ENCODE peak calls at places on chromosomes 11 and 22, in five cellular contexts. D is AG04450, E is AG09309, P is fibroblast of the aortic adventitia, A is GM06990. W is an unnamed sample.

GRCh38 chr11:86743223-86744118 is 56.9 kb upstream of the PRSS23 start:
- DNase-seq in D (peak), E (peak), P (peak), A (no peak), W (peak)

GRCh38 chr11:126722006-126722736 is 278.4 kb downstream of the KIRREL3 start:
- DNase-seq in D (no peak), E (no peak), P (no peak), A (no peak), W (no peak)

GRCh38 chr11:75938543-75938942 is 123.5 kb downstream of the UVRAG start:
- DNase-seq in D (no peak), E (no peak), P (peak), A (no peak), W (peak)

GRCh38 chr22:48782817-48783511 is 1044.7 kb downstream of the BRD1 start:
- DNase-seq in D (no peak), E (no peak), P (no peak), A (no peak), W (no peak)

GRCh38 chr11:5691963-5692358 is 2.4 kb downstream of the TRIM22 start:
- DNase-seq in D (no peak), E (no peak), P (no peak), A (no peak), W (no peak)

GRCh38 chr22:49704345-49705215 is 123.1 kb downstream of the BRD1 start:
- DNase-seq in D (no peak), E (no peak), P (no peak), A (no peak), W (no peak)

GRCh38 chr11:12281571-12282478 is 95.5 kb upstream of the PARVA start:
- DNase-seq in D (peak), E (peak), P (peak), A (no peak), W (peak)

GRCh38 chr11:46827995-46828394 is 18.1 kb downstream of the CKAP5 start:
- DNase-seq in D (no peak), E (no peak), P (peak), A (no peak), W (peak)

GRCh38 chr22:17172172-17172833 is 13.2 kb upstream of the HDHD5 start:
- DNase-seq in D (no peak), E (no peak), P (no peak), A (no peak), W (no peak)

GRCh38 chr22:36296690-36297089 is 43.8 kb downstream of the APOL1 start:
- DNase-seq in D (no peak), E (no peak), P (no peak), A (no peak), W (no peak)

GRCh38 chr11:134275534-134276395 is at the start of gene GLB1L3:
- DNase-seq in D (no peak), E (no peak), P (peak), A (peak), W (no peak)

GRCh38 chr11:68741536-68741935 is 9.8 kb downstream of the TESMIN start:
- DNase-seq in D (no peak), E (no peak), P (no peak), A (no peak), W (peak)

GRCh38 chr11:75495749-75496641 is 29.7 kb downstream of the GDPD5 start:
- DNase-seq in D (no peak), E (no peak), P (no peak), A (no peak), W (no peak)

GRCh38 chr11:118272001-118272400 is 7.9 kb upstream of the MPZL2 start:
- DNase-seq in D (no peak), E (no peak), P (no peak), A (no peak), W (no peak)

DNA sequence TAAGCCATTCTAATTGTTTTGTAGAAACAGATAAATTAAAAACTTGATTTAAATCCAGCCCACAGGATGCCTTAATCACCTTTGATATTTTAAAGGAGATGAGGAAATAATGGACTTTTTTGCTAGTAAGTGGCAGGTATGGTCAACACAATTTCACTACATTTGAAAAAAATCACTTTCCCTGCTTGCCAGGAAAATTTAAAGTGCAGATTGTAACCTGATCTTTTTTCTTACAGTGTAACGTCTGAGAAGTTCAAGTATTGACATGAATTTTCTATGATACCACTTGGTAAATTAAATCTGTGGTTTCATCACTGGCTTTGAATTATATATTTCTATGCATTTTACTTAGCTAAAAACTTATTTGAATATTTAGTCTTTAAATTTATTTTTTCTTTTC is 65.3 kb downstream of the ARHGEF12 start:
- DNase-seq in D (no peak), E (no peak), P (no peak), A (no peak), W (no peak)
- H3K4me3 ChIP-seq in D (peak), E (no peak), P (no peak), A (no peak), W (peak)

GRCh38 chr22:32828150-32828549 is 26.6 kb downstream of the TIMP3 start:
- DNase-seq in D (no peak), E (no peak), P (no peak), A (no peak), W (no peak)
- TF ChIP-seq CTCF in D (no peak), E (no peak), P (peak), A (no peak), W (peak)

GRCh38 chr11:1821562-1821961 is 13.2 kb upstream of the SYT8 start:
- DNase-seq in D (no peak), E (no peak), P (no peak), A (no peak), W (no peak)

GRCh38 chr11:1822648-1823375 is 12.0 kb upstream of the SYT8 start:
- DNase-seq in D (no peak), E (no peak), P (no peak), A (no peak), W (no peak)

GRCh38 chr11:1823376-1824220 is 11.2 kb upstream of the SYT8 start:
- DNase-seq in D (no peak), E (no peak), P (no peak), A (no peak), W (no peak)

GRCh38 chr11:1819115-1819514 is 15.7 kb upstream of the SYT8 start:
- DNase-seq in D (no peak), E (no peak), P (no peak), A (no peak), W (peak)

DNA sequence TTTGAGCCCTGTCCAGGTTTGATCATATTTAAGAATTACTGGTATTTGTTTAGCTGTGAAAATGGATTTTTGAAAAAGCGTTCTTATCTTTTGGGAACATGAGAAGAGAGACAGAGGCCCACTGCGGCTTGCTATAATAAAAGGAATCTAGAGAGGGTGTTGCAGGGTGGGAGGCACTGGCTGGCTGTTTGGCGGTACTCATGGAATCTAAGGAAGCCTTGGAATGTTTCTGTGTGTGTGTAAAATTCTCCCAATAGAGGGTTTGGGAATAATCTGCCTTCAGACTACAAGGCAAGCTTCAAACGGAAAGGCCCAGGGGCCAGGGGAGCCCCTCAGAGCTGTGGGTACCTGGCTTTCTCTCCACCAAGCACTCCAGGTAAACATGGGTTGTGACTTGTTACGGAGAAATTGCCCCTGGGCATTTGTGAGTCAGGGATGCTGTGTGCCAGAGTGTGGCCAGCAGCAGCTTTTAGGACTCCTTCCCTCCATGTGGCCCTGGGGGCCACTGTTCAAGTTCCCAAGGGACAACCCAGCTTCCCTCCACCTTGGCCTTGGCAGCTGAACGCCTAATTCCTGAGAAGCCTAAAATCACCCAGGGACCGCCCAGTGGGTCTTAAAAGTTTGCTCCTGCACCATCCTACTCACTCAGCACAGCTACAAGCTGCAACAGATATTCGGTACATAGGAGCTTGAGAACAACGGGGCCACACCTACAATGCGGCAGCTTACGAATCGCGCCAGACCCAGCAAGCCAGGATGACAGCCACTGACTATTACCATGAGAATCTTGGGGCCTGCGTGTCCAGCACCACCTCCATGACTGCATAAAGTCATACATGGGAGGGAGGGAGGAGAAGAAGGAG is 14.1 kb upstream of the SYT8 start:
- DNase-seq in D (no peak), E (peak), P (peak), A (no peak), W (no peak)
- H3K4me3 ChIP-seq in D (no peak), E (no peak), P (no peak), A (no peak), W (no peak)

DNA sequence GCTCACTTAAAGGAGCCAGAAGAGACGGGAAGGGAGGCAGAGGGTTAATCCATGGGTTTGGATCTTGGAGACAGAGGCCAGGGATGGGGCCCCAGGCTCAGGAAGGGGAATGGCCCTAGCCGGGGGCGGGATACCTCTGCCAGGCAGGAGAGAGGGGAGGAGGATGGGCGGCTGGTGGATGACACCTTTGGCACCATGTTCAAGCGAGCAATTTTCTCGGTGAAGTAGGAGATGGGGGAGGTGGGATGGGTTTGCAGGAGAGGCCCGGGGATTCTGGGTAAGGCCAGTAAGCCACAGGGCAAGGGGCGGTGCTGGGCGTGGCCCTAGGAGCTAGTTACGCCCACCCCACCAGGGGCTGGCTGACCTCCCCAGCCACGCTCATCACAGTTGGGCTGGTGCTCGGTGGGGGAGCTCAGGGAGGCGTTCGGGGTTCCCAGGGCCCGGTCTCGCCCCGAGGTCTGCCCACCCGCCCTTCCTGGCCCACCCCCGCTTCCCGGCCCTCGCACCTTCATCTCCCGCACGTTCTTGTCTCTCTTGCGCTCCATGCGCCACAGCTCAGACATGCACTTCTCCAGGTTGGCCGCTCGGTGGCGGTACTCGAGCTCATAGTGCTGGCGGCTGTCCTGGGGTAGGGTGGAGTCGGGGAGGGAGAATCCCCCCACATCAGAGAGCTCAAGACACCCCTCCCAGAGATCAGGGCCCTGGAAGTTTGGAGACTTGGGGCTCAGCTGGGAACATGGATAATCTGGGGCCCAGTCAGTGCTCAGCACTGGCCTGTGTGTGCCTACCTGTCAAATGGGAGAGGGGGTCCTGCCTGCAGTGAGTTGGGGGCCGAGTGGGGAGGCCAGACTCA is 12.7 kb downstream of the BAIAP2L2 start:
- DNase-seq in D (no peak), E (no peak), P (peak), A (no peak), W (peak)
- TF ChIP-seq CTCF in D (peak), E (peak), P (peak), A (no peak), W (peak)

GRCh38 chr11:10752061-10752460 is 1.0 kb downstream of the CTR9 start:
- DNase-seq in D (no peak), E (no peak), P (no peak), A (no peak), W (no peak)
- H3K4me3 ChIP-seq in D (peak), E (peak), P (peak), A (peak), W (peak)

DNA sequence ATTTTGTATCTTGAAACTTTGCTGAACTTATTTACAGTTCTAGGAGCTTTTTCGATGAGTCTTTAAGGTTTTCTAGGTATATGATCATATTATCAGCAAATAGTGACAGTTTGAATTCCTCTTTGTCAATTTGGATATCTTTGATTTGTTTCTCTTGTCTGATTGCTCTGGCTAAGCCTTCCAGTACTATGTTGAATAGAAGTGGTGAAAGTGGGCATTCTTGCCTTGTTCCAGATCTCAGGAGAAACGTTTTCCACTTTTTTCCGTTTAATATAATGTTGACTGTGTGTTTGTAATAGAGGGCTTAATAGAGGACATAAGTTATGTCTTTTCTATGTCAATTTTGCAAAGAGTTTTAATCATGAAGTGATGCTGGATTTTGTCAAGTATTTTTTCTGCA is 124.3 kb downstream of the ZNF280B start:
- DNase-seq in D (no peak), E (no peak), P (no peak), A (no peak), W (no peak)
- TF ChIP-seq CTCF in D (no peak), E (no peak), P (no peak), A (no peak), W (no peak)

GRCh38 chr11:2484576-2485125 is 39.8 kb downstream of the KCNQ1 start:
- DNase-seq in D (no peak), E (no peak), P (no peak), A (no peak), W (no peak)

GRCh38 chr11:2483426-2483825 is 38.6 kb downstream of the KCNQ1 start:
- DNase-seq in D (no peak), E (no peak), P (no peak), A (no peak), W (no peak)

GRCh38 chr11:2488004-2488403 is 43.2 kb downstream of the KCNQ1 start:
- DNase-seq in D (no peak), E (no peak), P (no peak), A (no peak), W (no peak)

DNA sequence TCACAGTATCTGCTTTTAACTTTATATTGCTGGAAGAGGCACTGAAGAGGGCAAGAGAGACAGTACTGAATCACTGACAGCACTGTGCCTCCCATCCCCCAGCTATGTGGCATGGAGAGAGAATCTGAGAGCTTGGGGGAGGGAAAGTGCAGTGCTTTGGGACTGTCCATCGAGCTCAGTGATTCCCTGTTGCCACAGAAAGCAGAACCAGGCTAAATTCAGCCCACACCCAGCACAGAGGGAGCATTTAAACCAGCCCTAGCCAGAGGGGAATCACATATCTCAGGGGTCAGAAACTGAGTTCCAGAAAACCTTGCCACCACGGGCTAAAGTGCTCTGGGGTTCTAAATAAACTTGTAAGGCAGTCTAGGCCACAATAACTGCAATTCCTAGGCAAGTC is 44.3 kb downstream of the KCNQ1 start:
- DNase-seq in D (no peak), E (no peak), P (no peak), A (no peak), W (no peak)
- H3K4me3 ChIP-seq in D (no peak), E (no peak), P (no peak), A (no peak), W (no peak)

DNA sequence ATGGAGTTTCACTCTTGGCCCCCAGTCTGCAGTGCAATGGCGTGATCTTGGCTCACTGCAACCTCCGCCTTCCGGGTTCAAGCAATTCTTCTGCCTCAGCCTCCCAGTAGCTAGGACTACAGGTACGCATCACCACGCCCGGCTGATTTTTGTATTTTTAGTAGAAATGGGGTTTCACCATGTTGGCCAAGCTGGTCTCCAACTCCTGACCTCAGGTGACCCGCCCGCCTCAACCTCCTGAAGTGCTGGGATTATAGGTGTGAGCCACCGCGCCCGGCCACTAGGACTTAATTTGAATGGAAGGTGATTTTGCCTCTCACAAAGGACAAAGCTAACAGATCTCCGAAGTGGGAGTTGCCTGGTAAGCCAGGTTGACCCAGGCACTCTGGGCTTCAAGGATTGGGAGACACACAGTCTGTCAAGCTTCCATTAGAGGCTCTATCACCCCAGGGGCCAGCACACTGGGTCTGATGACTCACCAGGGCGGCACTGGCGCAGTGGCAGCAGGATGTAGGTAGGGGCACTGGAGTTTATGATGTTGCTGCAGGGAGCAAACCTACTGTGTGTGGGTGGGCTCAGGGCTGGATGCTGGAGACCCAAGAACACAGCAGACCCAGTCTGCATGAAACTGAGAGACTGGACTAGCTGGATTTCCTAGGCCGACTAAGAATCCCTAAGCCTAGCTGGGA is 17.8 kb upstream of the KCTD14 start:
- DNase-seq in D (no peak), E (no peak), P (no peak), A (no peak), W (no peak)
- TF ChIP-seq CTCF in D (no peak), E (no peak), P (no peak), A (no peak), W (no peak)

W was measured in fibroblast of villous mesenchyme.